ENCODE peak calls at places on chromosomes 6 and 20, in seven cellular contexts. One of them, this sample, is unnamed.

GRCh38 chr6:97282238-97282725 is 734 bp downstream of the MMS22L start:
- DNase-seq in mesendoderm: peak
- DNase-seq in neuronal stem cell: peak
- DNase-seq in trophoblast cell: peak
- DNase-seq in IMR-90: no peak
- DNase-seq in mesenchymal stem cell: no peak
- DNase-seq in H1: no peak
- DNase-seq in this sample: no peak

GRCh38 chr6:46078294-46078693 is 51.5 kb upstream of the ENPP4 start:
- DNase-seq in mesendoderm: no peak
- DNase-seq in neuronal stem cell: no peak
- DNase-seq in trophoblast cell: no peak
- DNase-seq in IMR-90: no peak
- DNase-seq in mesenchymal stem cell: no peak
- DNase-seq in H1: no peak
- DNase-seq in this sample: no peak

GRCh38 chr6:11493979-11494378 is 43.6 kb upstream of the TMEM170B start:
- DNase-seq in mesendoderm: no peak
- DNase-seq in neuronal stem cell: no peak
- DNase-seq in trophoblast cell: no peak
- DNase-seq in IMR-90: no peak
- DNase-seq in mesenchymal stem cell: no peak
- DNase-seq in H1: no peak
- DNase-seq in this sample: no peak

GRCh38 chr6:168469198-168469943 is 28.4 kb downstream of the SMOC2 start:
- DNase-seq in mesendoderm: no peak
- DNase-seq in neuronal stem cell: no peak
- DNase-seq in trophoblast cell: no peak
- DNase-seq in IMR-90: no peak
- DNase-seq in mesenchymal stem cell: no peak
- DNase-seq in H1: no peak
- DNase-seq in this sample: no peak

GRCh38 chr20:53957421-53958172 is 112.8 kb downstream of the BCAS1 start:
- DNase-seq in mesendoderm: no peak
- DNase-seq in neuronal stem cell: no peak
- DNase-seq in trophoblast cell: no peak
- DNase-seq in IMR-90: peak
- DNase-seq in mesenchymal stem cell: no peak
- DNase-seq in H1: no peak
- DNase-seq in this sample: no peak

GRCh38 chr6:84037425-84038089 is 4.0 kb downstream of the MRAP2 start:
- DNase-seq in mesendoderm: no peak
- DNase-seq in neuronal stem cell: no peak
- DNase-seq in trophoblast cell: no peak
- DNase-seq in IMR-90: no peak
- DNase-seq in mesenchymal stem cell: no peak
- DNase-seq in H1: no peak
- DNase-seq in this sample: no peak

GRCh38 chr20:41058007-41058673 is 29.5 kb downstream of the TOP1 start:
- DNase-seq in mesendoderm: peak
- DNase-seq in neuronal stem cell: no peak
- DNase-seq in trophoblast cell: no peak
- DNase-seq in IMR-90: peak
- DNase-seq in mesenchymal stem cell: peak
- DNase-seq in H1: no peak
- DNase-seq in this sample: no peak

GRCh38 chr6:105317607-105318533 is 85.0 kb downstream of the PREP start:
- DNase-seq in mesendoderm: peak
- DNase-seq in neuronal stem cell: no peak
- DNase-seq in trophoblast cell: peak
- DNase-seq in IMR-90: no peak
- DNase-seq in mesenchymal stem cell: no peak
- DNase-seq in H1: no peak
- DNase-seq in this sample: no peak

GRCh38 chr20:17793986-17794385 is 94.2 kb downstream of the BANF2 start:
- DNase-seq in mesendoderm: no peak
- DNase-seq in neuronal stem cell: no peak
- DNase-seq in trophoblast cell: no peak
- DNase-seq in IMR-90: no peak
- DNase-seq in mesenchymal stem cell: no peak
- DNase-seq in H1: no peak
- DNase-seq in this sample: no peak

GRCh38 chr6:107962723-107963122 is 4.7 kb upstream of the SEC63 start:
- DNase-seq in mesendoderm: no peak
- DNase-seq in neuronal stem cell: no peak
- DNase-seq in trophoblast cell: no peak
- DNase-seq in IMR-90: no peak
- DNase-seq in mesenchymal stem cell: no peak
- DNase-seq in H1: no peak
- DNase-seq in this sample: no peak

GRCh38 chr6:159984268-159984786 is 15.4 kb downstream of the IGF2R start:
- DNase-seq in mesendoderm: no peak
- DNase-seq in neuronal stem cell: no peak
- DNase-seq in trophoblast cell: peak
- DNase-seq in IMR-90: peak
- DNase-seq in mesenchymal stem cell: peak
- DNase-seq in H1: no peak
- DNase-seq in this sample: no peak

GRCh38 chr20:48797275-48797825 is 30.4 kb downstream of the PREX1 start:
- DNase-seq in mesendoderm: no peak
- DNase-seq in neuronal stem cell: no peak
- DNase-seq in trophoblast cell: no peak
- DNase-seq in IMR-90: no peak
- DNase-seq in mesenchymal stem cell: no peak
- DNase-seq in H1: no peak
- DNase-seq in this sample: no peak

GRCh38 chr6:17574871-17575560 is 25.1 kb upstream of the FAM8A1 start:
- DNase-seq in mesendoderm: no peak
- DNase-seq in neuronal stem cell: no peak
- DNase-seq in trophoblast cell: peak
- DNase-seq in IMR-90: peak
- DNase-seq in mesenchymal stem cell: peak
- DNase-seq in H1: no peak
- DNase-seq in this sample: no peak

GRCh38 chr20:45972500-45973183 is 639 bp upstream of the ZNF335 start:
- DNase-seq in mesendoderm: no peak
- DNase-seq in neuronal stem cell: no peak
- DNase-seq in trophoblast cell: peak
- DNase-seq in IMR-90: no peak
- DNase-seq in mesenchymal stem cell: no peak
- DNase-seq in H1: no peak
- DNase-seq in this sample: no peak

GRCh38 chr6:99745651-99746050 is 139.0 kb downstream of the PRDM13 start:
- DNase-seq in mesendoderm: peak
- DNase-seq in neuronal stem cell: no peak
- DNase-seq in trophoblast cell: peak
- DNase-seq in IMR-90: no peak
- DNase-seq in mesenchymal stem cell: no peak
- DNase-seq in H1: no peak
- DNase-seq in this sample: no peak

GRCh38 chr20:5688431-5688972 is 61.7 kb upstream of the SHLD1 start:
- DNase-seq in mesendoderm: no peak
- DNase-seq in neuronal stem cell: no peak
- DNase-seq in trophoblast cell: peak
- DNase-seq in IMR-90: no peak
- DNase-seq in mesenchymal stem cell: no peak
- DNase-seq in H1: no peak
- DNase-seq in this sample: no peak

GRCh38 chr20:23078351-23078993 is 7.7 kb downstream of the CD93 start:
- DNase-seq in mesendoderm: no peak
- DNase-seq in neuronal stem cell: no peak
- DNase-seq in trophoblast cell: no peak
- DNase-seq in IMR-90: no peak
- DNase-seq in mesenchymal stem cell: peak
- DNase-seq in H1: no peak
- DNase-seq in this sample: no peak

GRCh38 chr20:24765316-24766142 is 183.5 kb upstream of the CST7 start:
- DNase-seq in mesendoderm: no peak
- DNase-seq in neuronal stem cell: no peak
- DNase-seq in trophoblast cell: no peak
- DNase-seq in IMR-90: no peak
- DNase-seq in mesenchymal stem cell: no peak
- DNase-seq in H1: no peak
- DNase-seq in this sample: peak

GRCh38 chr20:25009218-25010145 is 16.9 kb upstream of the APMAP start:
- DNase-seq in mesendoderm: no peak
- DNase-seq in neuronal stem cell: no peak
- DNase-seq in trophoblast cell: no peak
- DNase-seq in IMR-90: no peak
- DNase-seq in mesenchymal stem cell: no peak
- DNase-seq in H1: no peak
- DNase-seq in this sample: no peak

GRCh38 chr6:6942826-6943225 is 164.9 kb upstream of the RREB1 start:
- DNase-seq in mesendoderm: no peak
- DNase-seq in neuronal stem cell: no peak
- DNase-seq in trophoblast cell: no peak
- DNase-seq in IMR-90: peak
- DNase-seq in mesenchymal stem cell: no peak
- DNase-seq in H1: no peak
- DNase-seq in this sample: no peak

GRCh38 chr20:37871751-37872150 is 31.2 kb upstream of the VSTM2L start:
- DNase-seq in mesendoderm: no peak
- DNase-seq in neuronal stem cell: no peak
- DNase-seq in trophoblast cell: no peak
- DNase-seq in IMR-90: no peak
- DNase-seq in mesenchymal stem cell: no peak
- DNase-seq in H1: no peak
- DNase-seq in this sample: no peak

DNA sequence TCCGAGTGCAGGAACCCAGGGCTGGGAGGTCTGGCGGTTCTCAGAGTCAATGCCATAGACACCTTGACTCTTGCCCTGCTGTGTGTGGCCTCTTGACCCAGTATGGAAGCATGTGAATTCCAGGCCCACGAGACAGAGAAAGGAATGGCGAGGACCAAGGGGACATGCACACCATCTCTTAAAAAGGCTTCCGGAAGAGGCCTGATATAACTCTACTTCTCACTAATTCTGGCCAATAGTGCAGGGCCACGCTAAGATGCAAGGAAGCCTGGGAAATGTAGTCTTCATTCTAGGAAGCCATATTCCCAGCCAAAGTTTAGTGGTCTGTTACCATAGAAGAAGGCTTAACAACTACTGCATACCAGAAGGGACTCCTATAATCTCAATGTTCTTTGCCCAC is 177.0 kb upstream of the KCNG1 start:
- DNase-seq in mesendoderm: peak
- DNase-seq in neuronal stem cell: no peak
- DNase-seq in trophoblast cell: no peak
- DNase-seq in IMR-90: no peak
- DNase-seq in mesenchymal stem cell: no peak
- DNase-seq in H1: no peak
- DNase-seq in this sample: no peak
- H2BK120ac ChIP-seq in mesendoderm: no peak
- H2BK120ac ChIP-seq in neuronal stem cell: no peak
- H2BK120ac ChIP-seq in trophoblast cell: no peak
- H2BK120ac ChIP-seq in IMR-90: no peak
- H2BK120ac ChIP-seq in mesenchymal stem cell: no peak
- H2BK120ac ChIP-seq in H1: no peak
- H2BK120ac ChIP-seq in this sample: no peak

GRCh38 chr6:30884521-30885480 is 482 bp downstream of the DDR1 start:
- DNase-seq in mesendoderm: peak
- DNase-seq in neuronal stem cell: peak
- DNase-seq in trophoblast cell: peak
- DNase-seq in IMR-90: peak
- DNase-seq in mesenchymal stem cell: peak
- DNase-seq in H1: no peak
- DNase-seq in this sample: peak
- H2AK5ac ChIP-seq in mesendoderm: peak
- H2AK5ac ChIP-seq in neuronal stem cell: peak
- H2AK5ac ChIP-seq in trophoblast cell: peak
- H2AK5ac ChIP-seq in IMR-90: peak
- H2AK5ac ChIP-seq in mesenchymal stem cell: peak
- H2AK5ac ChIP-seq in H1: peak
- H2AK5ac ChIP-seq in this sample: no peak

GRCh38 chr6:163643866-163644265 is 229.3 kb downstream of the QKI start:
- DNase-seq in mesendoderm: peak
- DNase-seq in neuronal stem cell: no peak
- DNase-seq in trophoblast cell: no peak
- DNase-seq in IMR-90: no peak
- DNase-seq in mesenchymal stem cell: no peak
- DNase-seq in H1: no peak
- DNase-seq in this sample: no peak

GRCh38 chr6:163645560-163645959 is 231.0 kb downstream of the QKI start:
- DNase-seq in mesendoderm: no peak
- DNase-seq in neuronal stem cell: no peak
- DNase-seq in trophoblast cell: peak
- DNase-seq in IMR-90: no peak
- DNase-seq in mesenchymal stem cell: no peak
- DNase-seq in H1: no peak
- DNase-seq in this sample: no peak

GRCh38 chr6:163648868-163649267 is 234.3 kb downstream of the QKI start:
- DNase-seq in mesendoderm: no peak
- DNase-seq in neuronal stem cell: no peak
- DNase-seq in trophoblast cell: no peak
- DNase-seq in IMR-90: no peak
- DNase-seq in mesenchymal stem cell: no peak
- DNase-seq in H1: no peak
- DNase-seq in this sample: no peak

GRCh38 chr6:163646133-163646532 is 231.6 kb downstream of the QKI start:
- DNase-seq in mesendoderm: no peak
- DNase-seq in neuronal stem cell: no peak
- DNase-seq in trophoblast cell: no peak
- DNase-seq in IMR-90: no peak
- DNase-seq in mesenchymal stem cell: no peak
- DNase-seq in H1: no peak
- DNase-seq in this sample: no peak

DNA sequence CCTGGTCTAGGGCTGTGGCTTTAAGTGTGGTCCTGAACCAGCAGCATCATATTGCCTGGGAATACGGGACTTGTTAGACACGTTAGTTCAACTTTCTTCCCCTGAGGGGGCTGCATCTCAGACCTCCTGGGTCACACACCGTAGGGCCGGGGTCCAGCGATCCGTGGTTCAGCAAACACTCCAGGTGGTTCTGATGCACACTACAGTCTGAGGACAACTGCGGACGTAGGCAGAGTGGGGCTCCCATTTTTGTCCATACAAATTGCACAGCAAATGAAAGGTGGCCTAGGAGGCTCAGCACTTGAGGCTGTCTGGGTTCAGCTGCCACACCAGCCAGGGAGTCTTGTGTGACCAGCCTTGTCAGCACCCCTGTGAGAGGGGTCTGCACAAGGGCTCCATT is 233.1 kb downstream of the QKI start:
- DNase-seq in mesendoderm: no peak
- DNase-seq in neuronal stem cell: no peak
- DNase-seq in trophoblast cell: no peak
- DNase-seq in IMR-90: no peak
- DNase-seq in mesenchymal stem cell: no peak
- DNase-seq in H1: no peak
- DNase-seq in this sample: no peak
- H2BK120ac ChIP-seq in mesendoderm: no peak
- H2BK120ac ChIP-seq in neuronal stem cell: no peak
- H2BK120ac ChIP-seq in trophoblast cell: no peak
- H2BK120ac ChIP-seq in IMR-90: no peak
- H2BK120ac ChIP-seq in mesenchymal stem cell: no peak
- H2BK120ac ChIP-seq in H1: no peak
- H2BK120ac ChIP-seq in this sample: no peak

DNA sequence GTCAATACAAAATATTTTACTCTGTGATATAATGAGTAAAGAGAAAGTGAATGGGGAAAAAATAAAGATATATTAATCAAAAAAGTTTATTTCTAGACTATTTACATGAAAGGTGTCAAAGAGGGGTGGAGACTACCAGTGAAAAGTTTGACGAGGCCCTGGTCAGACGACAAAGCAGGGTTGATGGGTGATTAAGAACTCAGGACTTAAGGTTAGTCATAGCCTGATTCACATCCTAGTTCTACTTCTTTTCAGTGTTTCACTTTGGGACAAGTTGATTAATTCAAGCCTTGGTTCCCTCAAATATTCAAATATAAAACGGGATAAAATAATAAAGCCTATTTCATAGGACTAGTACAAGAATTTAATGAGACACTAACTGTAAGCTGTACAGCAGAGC is 178.2 kb upstream of the HS3ST5 start:
- DNase-seq in mesendoderm: no peak
- DNase-seq in neuronal stem cell: no peak
- DNase-seq in trophoblast cell: no peak
- DNase-seq in IMR-90: no peak
- DNase-seq in mesenchymal stem cell: no peak
- DNase-seq in H1: no peak
- DNase-seq in this sample: no peak
- H2AK5ac ChIP-seq in mesendoderm: no peak
- H2AK5ac ChIP-seq in neuronal stem cell: no peak
- H2AK5ac ChIP-seq in trophoblast cell: no peak
- H2AK5ac ChIP-seq in IMR-90: no peak
- H2AK5ac ChIP-seq in mesenchymal stem cell: no peak
- H2AK5ac ChIP-seq in H1: no peak
- H2AK5ac ChIP-seq in this sample: no peak